ENCODE peak calls at places on chromosomes 13 and 19, in nine cellular contexts. U is AG10803; T is chondrocyte; Q is omental fat pad; O is effector memory CD4-positive, alpha-beta T cell; Z is fibroblast of gingiva; R is NCI-H1105; C is stimulated activated CD4-positive, alpha-beta T cell treated with anti-CD3 and anti-CD28 coated beads, Interleukin-4, amount 100 ng/mL, for 4 hours; N is T-helper 1 cell. D is an unnamed sample.

GRCh38 chr19:50328257-50329145 is 676 bp downstream of the KCNC3 start:
- DNase-seq in T (no peak), R (no peak), N (no peak), O (no peak), C (peak), Z (no peak), Q (no peak), U (peak), D (peak)

GRCh38 chr19:10226021-10226375 is 5.1 kb downstream of the S1PR2 start:
- DNase-seq in O (no peak), U (no peak), N (no peak), T (no peak), R (no peak), Q (no peak), Z (no peak), C (no peak), D (no peak)

GRCh38 chr19:29687244-29687896 is 22.1 kb downstream of the PLEKHF1 start:
- DNase-seq in O (no peak), R (no peak), C (no peak), T (no peak), Z (peak), N (no peak), Q (no peak), U (peak), D (peak)

GRCh38 chr13:42807866-42808265 is 26.5 kb downstream of the FAM216B start:
- DNase-seq in N (no peak), O (no peak), R (no peak), U (peak), C (no peak), T (no peak), Z (peak), Q (no peak), D (peak)

GRCh38 chr13:108272333-108272732 is 2.8 kb downstream of the TNFSF13B start:
- DNase-seq in Z (peak), N (no peak), T (no peak), C (no peak), R (no peak), U (no peak), Q (no peak), O (no peak), D (peak)

GRCh38 chr19:8209965-8210659 is 942 bp downstream of the CERS4 start:
- DNase-seq in Z (no peak), O (no peak), R (peak), Q (no peak), N (no peak), U (no peak), T (no peak), C (no peak), D (no peak)

GRCh38 chr13:30307194-30307965 is at the start of gene KATNAL1:
- DNase-seq in Q (peak), C (peak), R (peak), U (peak), T (no peak), Z (peak), O (peak), N (peak), D (peak)

GRCh38 chr19:55176116-55176515 is 4.0 kb downstream of the SYT5 start:
- DNase-seq in T (no peak), U (no peak), R (no peak), C (no peak), N (no peak), Q (no peak), O (no peak), Z (no peak), D (no peak)

GRCh38 chr19:6223461-6224307 is 56.1 kb downstream of the MLLT1 start:
- DNase-seq in O (no peak), Z (no peak), C (no peak), Q (no peak), T (peak), N (no peak), U (no peak), R (no peak), D (no peak)

GRCh38 chr19:15869873-15870272 is 28.0 kb downstream of the CYP4F2 start:
- DNase-seq in N (no peak), Z (no peak), C (no peak), U (no peak), O (no peak), Q (no peak), R (no peak), T (no peak), D (no peak)

GRCh38 chr13:46332772-46333171 is 54.3 kb downstream of the RUBCNL start:
- DNase-seq in C (no peak), N (no peak), Z (no peak), T (no peak), R (no peak), Q (no peak), U (no peak), O (no peak), D (no peak)

GRCh38 chr13:111213964-111214726 is 99.0 kb downstream of the ARHGEF7 start:
- DNase-seq in N (no peak), O (no peak), C (no peak), R (peak), Z (no peak), U (no peak), Q (no peak), T (no peak), D (no peak)

GRCh38 chr13:94061316-94061715 is 418.2 kb downstream of the DCT start:
- DNase-seq in T (no peak), R (no peak), O (no peak), C (no peak), Q (no peak), N (no peak), U (peak), Z (peak), D (peak)

GRCh38 chr13:49569993-49570689 is 15.2 kb downstream of the RCBTB1 start:
- DNase-seq in U (no peak), Z (no peak), R (no peak), O (no peak), Q (no peak), N (no peak), C (no peak), T (no peak), D (no peak)

GRCh38 chr19:11020982-11021759 is 60.3 kb downstream of the SMARCA4 start:
- DNase-seq in O (no peak), T (no peak), R (no peak), N (no peak), C (no peak), Z (no peak), U (no peak), Q (no peak), D (no peak)

GRCh38 chr19:52638601-52639000 is 446 bp upstream of the ZNF83 start:
- DNase-seq in T (no peak), N (no peak), U (peak), C (no peak), Z (no peak), O (no peak), Q (no peak), R (no peak), D (peak)

GRCh38 chr19:57708641-57709354 is at the start of gene ZNF154:
- DNase-seq in Z (peak), T (peak), C (peak), R (no peak), Q (no peak), N (peak), U (peak), O (no peak), D (peak)

GRCh38 chr13:50334944-50335343 is 319.7 kb downstream of the KCNRG start:
- DNase-seq in Z (no peak), N (no peak), C (no peak), T (no peak), U (no peak), R (no peak), O (no peak), Q (no peak), D (peak)

GRCh38 chr13:110758195-110758594 is 44.7 kb downstream of the ING1 start:
- DNase-seq in T (no peak), O (no peak), Z (peak), Q (no peak), C (no peak), R (no peak), N (no peak), U (peak), D (peak)

GRCh38 chr13:32475403-32475802 is 47.5 kb upstream of the N4BP2L1 start:
- DNase-seq in Z (no peak), R (no peak), Q (no peak), U (no peak), C (no peak), O (no peak), T (no peak), N (no peak), D (no peak)

GRCh38 chr13:97353927-97354326 is 80.0 kb upstream of the RAP2A start:
- DNase-seq in T (no peak), C (no peak), N (no peak), O (no peak), R (no peak), U (peak), Q (no peak), Z (no peak), D (no peak)

GRCh38 chr13:53105881-53106280 is 77.3 kb downstream of the OLFM4 start:
- DNase-seq in R (no peak), Z (no peak), U (no peak), O (no peak), Q (no peak), T (no peak), N (no peak), C (no peak), D (no peak)

GRCh38 chr19:1068111-1069001 is 1.4 kb downstream of the ARHGAP45 start:
- DNase-seq in Q (no peak), O (no peak), T (peak), C (peak), Z (no peak), U (no peak), R (no peak), N (no peak), D (no peak)

GRCh38 chr19:39170398-39171231 is 26.1 kb upstream of the NCCRP1 start:
- DNase-seq in R (no peak), Q (no peak), Z (no peak), T (no peak), U (no peak), O (no peak), N (no peak), C (no peak), D (no peak)

GRCh38 chr13:99370476-99371272 is 63.5 kb upstream of the GPR183 start:
- DNase-seq in Q (no peak), O (no peak), R (no peak), T (no peak), U (no peak), C (no peak), Z (no peak), N (no peak), D (no peak)

GRCh38 chr19:34228347-34228746 is 26.0 kb upstream of the GARRE1 start:
- DNase-seq in Z (no peak), U (peak), C (no peak), R (no peak), Q (no peak), T (no peak), O (no peak), N (no peak), D (no peak)

GRCh38 chr13:95893861-95894260 is 159.3 kb downstream of the UGGT2 start:
- DNase-seq in Q (no peak), O (no peak), C (no peak), Z (no peak), U (no peak), R (no peak), N (no peak), T (no peak), D (no peak)

GRCh38 chr19:48962029-48962848 is 2.9 kb upstream of the FTL start:
- DNase-seq in N (no peak), R (no peak), Z (peak), C (no peak), T (no peak), U (no peak), O (no peak), Q (no peak), D (peak)

GRCh38 chr19:917323-918151 is at the start of gene KISS1R:
- DNase-seq in O (no peak), U (no peak), Z (no peak), R (no peak), N (no peak), T (peak), C (no peak), Q (no peak), D (peak)

GRCh38 chr13:113002206-113002821 is 33.3 kb downstream of the MCF2L start:
- DNase-seq in O (no peak), T (no peak), N (no peak), Z (no peak), U (no peak), R (peak), C (no peak), Q (no peak), D (no peak)

GRCh38 chr13:98055623-98056022 is 87.3 kb upstream of the FARP1 start:
- DNase-seq in T (no peak), U (no peak), N (no peak), Q (no peak), R (no peak), O (no peak), Z (no peak), C (no peak), D (no peak)

GRCh38 chr13:109096101-109096500 is 466.7 kb downstream of the MYO16 start:
- DNase-seq in O (no peak), U (no peak), Z (no peak), T (no peak), Q (no peak), R (no peak), C (no peak), N (no peak), D (no peak)

GRCh38 chr13:47638627-47639026 is 362.4 kb downstream of the SUCLA2 start:
- DNase-seq in O (no peak), T (no peak), C (no peak), Q (no peak), N (no peak), U (no peak), Z (no peak), R (no peak), D (no peak)

GRCh38 chr19:38720559-38721236 is 23.6 kb downstream of the CAPN12 start:
- DNase-seq in N (no peak), O (no peak), C (no peak), Z (no peak), T (no peak), R (no peak), Q (no peak), U (no peak), D (no peak)

GRCh38 chr13:36131931-36132297 is 732 bp upstream of the DCLK1 start:
- DNase-seq in Q (no peak), T (peak), O (no peak), R (no peak), N (no peak), Z (peak), C (no peak), U (peak), D (no peak)

GRCh38 chr13:36275190-36276002 is 22.2 kb downstream of the CCDC169 start:
- DNase-seq in Z (peak), T (no peak), Q (no peak), O (no peak), R (peak), C (no peak), N (no peak), U (peak), D (peak)

GRCh38 chr19:55014714-55015113 is 23.4 kb downstream of the GP6 start:
- DNase-seq in O (no peak), Q (no peak), N (no peak), C (no peak), R (peak), U (no peak), Z (no peak), T (no peak), D (no peak)

D was measured in adipocyte.